ENCODE peak calls at places on chromosomes 3 and 15, in eight cellular contexts. F is A172, C is HT-29, I is tibial nerve, H is NCI-H1436 treated with DMSO at 0.1 percent for 48 hours, W is smooth muscle cell of the brain vasculature, O is fibroblast of lung, G is NCI-H510A. Y is an unnamed sample.

GRCh38 chr15:65870889-65871533 is 1.7 kb downstream of the RAB11A start:
- DNase-seq in F (peak; percentile 46), C (peak; percentile 88), I (no peak), H (no peak), W (no peak), O (peak; percentile 70), G (no peak), Y (peak; percentile 32)

GRCh38 chr3:139202226-139202958 is 141.4 kb upstream of the MRPS22 start:
- DNase-seq in F (no peak), C (peak; percentile 75), I (no peak), H (no peak), W (no peak), O (no peak), G (no peak), Y (peak; percentile 80)

GRCh38 chr15:89772933-89773583 is 3.1 kb upstream of the MESP2 start:
- DNase-seq in F (no peak), C (peak; percentile 38), I (no peak), H (no peak), W (no peak), O (peak; percentile 36), G (no peak), Y (peak; percentile 52)

GRCh38 chr3:144482876-144483275 is 511.3 kb downstream of the DIPK2A start:
- DNase-seq in F (no peak), C (no peak), I (no peak), H (no peak), W (no peak), O (no peak), G (no peak), Y (no peak)

GRCh38 chr3:44065311-44065710 is 176.4 kb upstream of the TOPAZ1 start:
- DNase-seq in F (peak; percentile 60), C (no peak), I (no peak), H (no peak), W (no peak), O (no peak), G (no peak), Y (no peak)

GRCh38 chr3:97910931-97911351 is 61.3 kb downstream of the RIOX2 start:
- DNase-seq in F (no peak), C (peak; percentile 59), I (no peak), H (no peak), W (no peak), O (no peak), G (no peak), Y (peak; percentile 73)

GRCh38 chr15:43299884-43300283 is 30.5 kb downstream of the LCMT2 start:
- DNase-seq in F (no peak), C (no peak), I (no peak), H (no peak), W (no peak), O (no peak), G (no peak), Y (no peak)

GRCh38 chr3:120177151-120177550 is 82.9 kb upstream of the GSK3B start:
- DNase-seq in F (peak; percentile 96), C (no peak), I (peak; percentile 8), H (no peak), W (no peak), O (peak; percentile 81), G (peak; percentile 69), Y (no peak)

GRCh38 chr3:69385033-69385722 is 710 bp downstream of the FRMD4B start:
- DNase-seq in F (no peak), C (no peak), I (no peak), H (no peak), W (no peak), O (no peak), G (no peak), Y (no peak)

GRCh38 chr15:71685420-71685993 is 124.8 kb upstream of the NR2E3 start:
- DNase-seq in F (no peak), C (no peak), I (no peak), H (no peak), W (no peak), O (no peak), G (no peak), Y (no peak)

Y was measured in K562.